ENCODE peak calls at places on chromosomes 7 and 10, in ten cellular contexts. O, H, B, R, M, D, X, L, P and T are unnamed samples.

GRCh38 chr7:45223078-45223477 is 65.5 kb downstream of the RAMP3 start:
- DNase-seq in O (no peak), H (no peak), B (no peak), R (no peak), M (no peak), D (no peak), X (no peak), L (no peak), P (no peak), T (no peak)

GRCh38 chr10:22315455-22316285 is 518 bp upstream of the COMMD3 start:
- DNase-seq in O (no peak), H (peak; percentile 20), B (no peak), R (peak; percentile 53), M (no peak), D (no peak), X (no peak), L (no peak), P (peak; percentile 24), T (no peak)

GRCh38 chr7:158432369-158433270 is 155.0 kb downstream of the PTPRN2 start:
- DNase-seq in O (peak; percentile 73), H (peak; percentile 77), B (no peak), R (no peak), M (no peak), D (peak; percentile 42), X (no peak), L (peak; percentile 56), P (peak; percentile 35), T (no peak)

GRCh38 chr10:53606951-53607350 is 834.4 kb upstream of the MBL2 start:
- DNase-seq in O (no peak), H (no peak), B (no peak), R (no peak), M (no peak), D (no peak), X (no peak), L (no peak), P (no peak), T (no peak)

GRCh38 chr7:105885386-105886111 is 9.2 kb upstream of the ATXN7L1 start:
- DNase-seq in O (no peak), H (peak; percentile 14), B (no peak), R (peak; percentile 60), M (no peak), D (peak; percentile 13), X (no peak), L (peak; percentile 32), P (peak; percentile 58), T (no peak)

GRCh38 chr10:22837351-22837750 is 90.5 kb upstream of the ARMC3 start:
- DNase-seq in O (no peak), H (no peak), B (no peak), R (no peak), M (no peak), D (no peak), X (no peak), L (no peak), P (no peak), T (no peak)

GRCh38 chr10:43117777-43118583 is 20.3 kb upstream of the CSGALNACT2 start:
- DNase-seq in O (no peak), H (no peak), B (no peak), R (no peak), M (no peak), D (no peak), X (no peak), L (peak; percentile 51), P (no peak), T (no peak)

GRCh38 chr7:99137418-99138180 is 6.3 kb downstream of the SMURF1 start:
- DNase-seq in O (peak; percentile 17), H (peak; percentile 73), B (no peak), R (no peak), M (peak; percentile 3), D (no peak), X (no peak), L (no peak), P (peak; percentile 63), T (no peak)

GRCh38 chr7:140478361-140479061 is 794 bp downstream of the MKRN1 start:
- DNase-seq in O (peak; percentile 44), H (peak; percentile 24), B (peak; percentile 59), R (peak; percentile 61), M (peak; percentile 35), D (peak; percentile 37), X (peak; percentile 27), L (no peak), P (peak; percentile 84), T (peak; percentile 70)

GRCh38 chr10:78343266-78343665 is 309.6 kb downstream of the RPS24 start:
- DNase-seq in O (peak; percentile 0), H (no peak), B (peak; percentile 2), R (no peak), M (no peak), D (no peak), X (no peak), L (no peak), P (no peak), T (no peak)

DNA sequence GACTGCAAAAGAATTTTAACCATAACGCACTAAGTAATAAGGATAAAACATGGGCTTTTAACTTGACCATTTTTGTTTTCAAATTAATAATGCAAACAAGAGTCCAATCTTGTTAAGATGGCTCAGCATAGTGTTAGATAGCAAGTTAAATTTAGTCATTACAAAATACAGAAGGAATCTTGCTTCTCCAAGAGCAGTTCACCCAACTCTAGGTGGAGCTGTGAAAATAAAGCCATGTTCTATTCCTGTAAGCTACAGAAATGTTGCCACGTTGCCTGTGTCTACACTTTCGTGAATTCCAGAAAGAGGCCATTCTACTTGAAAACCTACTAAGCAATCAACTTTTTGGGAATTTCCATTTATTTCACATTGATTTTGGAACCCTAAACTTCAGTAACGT is 191.9 kb downstream of the SFMBT2 start:
- DNase-seq in O (no peak), H (peak; percentile 21), B (no peak), R (no peak), M (no peak), D (no peak), X (no peak), L (no peak), P (no peak), T (no peak)
- TF ChIP-seq CTCF in O (no peak), H (peak; percentile 3), B (no peak), R (no peak), M (no peak), D (no peak), X (no peak), L (no peak), P (no peak), T (no peak)

GRCh38 chr7:154947604-154948003 is 55.3 kb downstream of the PAXIP1 start:
- DNase-seq in O (no peak), H (no peak), B (no peak), R (no peak), M (no peak), D (no peak), X (no peak), L (no peak), P (no peak), T (no peak)

GRCh38 chr7:154946166-154946565 is 56.8 kb downstream of the PAXIP1 start:
- DNase-seq in O (no peak), H (no peak), B (no peak), R (peak; percentile 46), M (no peak), D (no peak), X (no peak), L (no peak), P (no peak), T (no peak)

GRCh38 chr7:154942718-154943117 is 60.2 kb downstream of the PAXIP1 start:
- DNase-seq in O (no peak), H (no peak), B (no peak), R (no peak), M (no peak), D (no peak), X (no peak), L (no peak), P (peak; percentile 56), T (no peak)
- TF ChIP-seq CTCF in O (no peak), H (no peak), B (no peak), R (no peak), M (no peak), D (no peak), X (no peak), L (no peak), P (no peak), T (no peak)

GRCh38 chr7:1323178-1324027 is 90.7 kb downstream of the UNCX start:
- DNase-seq in O (no peak), H (no peak), B (no peak), R (no peak), M (peak; percentile 39), D (no peak), X (no peak), L (peak; percentile 41), P (peak; percentile 49), T (peak; percentile 30)
- TF ChIP-seq CTCF in O (no peak), H (no peak), B (no peak), R (no peak), M (no peak), D (no peak), X (no peak), L (no peak), P (no peak), T (no peak)

GRCh38 chr7:116525298-116525912 is 569 bp downstream of the CAV1 start:
- DNase-seq in O (peak; percentile 14), H (no peak), B (peak; percentile 20), R (peak; percentile 35), M (peak; percentile 14), D (no peak), X (peak; percentile 22), L (peak; percentile 83), P (peak; percentile 49), T (peak; percentile 27)
- TF ChIP-seq CTCF in O (peak; percentile 13), H (no peak), B (no peak), R (no peak), M (no peak), D (peak; percentile 31), X (no peak), L (no peak), P (peak; percentile 4), T (no peak)

DNA sequence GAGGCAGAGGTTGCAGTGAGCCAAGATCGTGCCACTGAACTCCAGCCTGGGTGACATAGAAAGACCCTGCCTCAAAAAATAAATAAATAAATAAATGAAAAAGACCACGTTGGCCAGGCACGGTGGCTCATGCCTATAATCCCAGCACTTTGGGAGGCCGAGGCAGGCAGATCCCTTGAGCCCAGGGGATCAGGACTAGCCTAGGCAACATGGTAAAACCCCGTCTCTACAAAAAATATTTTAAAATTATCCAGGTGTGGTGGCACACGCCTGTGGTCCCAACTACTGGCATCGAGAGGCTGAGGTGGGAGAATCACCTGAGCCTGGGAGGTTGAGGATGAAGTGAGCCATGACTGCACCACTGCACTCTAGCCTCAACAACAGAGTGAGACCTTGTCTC is 116.7 kb upstream of the PDLIM1 start:
- DNase-seq in O (no peak), H (no peak), B (no peak), R (no peak), M (no peak), D (no peak), X (no peak), L (no peak), P (no peak), T (no peak)
- TF ChIP-seq CTCF in O (no peak), H (no peak), B (no peak), R (no peak), M (no peak), D (no peak), X (no peak), L (no peak), P (no peak), T (no peak)

GRCh38 chr10:121662945-121663917 is 65.0 kb upstream of the FGFR2 start:
- DNase-seq in O (peak; percentile 23), H (no peak), B (no peak), R (no peak), M (peak; percentile 61), D (no peak), X (no peak), L (no peak), P (peak; percentile 64), T (peak; percentile 76)
- TF ChIP-seq CTCF in O (peak; percentile 53), H (no peak), B (no peak), R (no peak), M (peak; percentile 55), D (no peak), X (no peak), L (no peak), P (peak; percentile 37), T (peak; percentile 64)